ENCODE peak calls at places on chromosomes 5 and 9, in seven cellular contexts. L is GM12891, K is esophagus muscularis mucosa, Y is K562, W is endothelial cell of umbilical vein, E is heart left ventricle, C is sigmoid colon. N is an unnamed sample.

GRCh38 chr9:28329323-28329722 is 756.0 kb upstream of the C9orf72 start:
- DNase-seq in E (no peak), C (no peak), Y (no peak), L (no peak), W (no peak), K (no peak), N (no peak)

GRCh38 chr9:109745335-109746283 is 34.4 kb upstream of the PALM2AKAP2 start:
- DNase-seq in E (peak), C (peak), K (no peak), W (no peak), L (no peak), Y (no peak), N (no peak)

GRCh38 chr5:125453011-125453410 is 706.6 kb upstream of the ZNF608 start:
- DNase-seq in Y (no peak), C (no peak), K (no peak), L (no peak), W (no peak), E (no peak), N (no peak)

GRCh38 chr9:131739192-131739961 is 499 bp downstream of the RAPGEF1 start:
- DNase-seq in L (peak), E (peak), Y (peak), W (peak), K (no peak), C (peak), N (no peak)

GRCh38 chr5:75603835-75604234 is 7.4 kb upstream of the ANKDD1B start:
- DNase-seq in E (no peak), K (no peak), L (no peak), C (no peak), W (no peak), Y (no peak), N (no peak)

GRCh38 chr9:129981180-129981907 is 61.6 kb downstream of the FNBP1 start:
- DNase-seq in W (peak), E (peak), C (peak), L (no peak), Y (no peak), K (no peak), N (no peak)

GRCh38 chr9:92151691-92152393 is 36.6 kb upstream of the SPTLC1 start:
- DNase-seq in W (peak), L (no peak), Y (no peak), C (peak), E (no peak), K (peak), N (peak)

GRCh38 chr5:34484591-34485228 is 171.4 kb upstream of the RAI14 start:
- DNase-seq in C (no peak), K (no peak), E (no peak), L (no peak), W (no peak), Y (no peak), N (no peak)

GRCh38 chr5:97150401-97150800 is 8.0 kb upstream of the LIX1 start:
- DNase-seq in L (no peak), K (no peak), C (no peak), E (no peak), W (no peak), Y (no peak), N (no peak)

GRCh38 chr5:89470658-89471057 is 587.7 kb upstream of the MEF2C start:
- DNase-seq in K (no peak), E (no peak), L (no peak), C (no peak), Y (no peak), W (no peak), N (no peak)

GRCh38 chr9:112556497-112557085 is 70.0 kb downstream of the KIAA1958 start:
- DNase-seq in C (no peak), E (no peak), L (no peak), W (no peak), K (no peak), Y (no peak), N (no peak)

GRCh38 chr9:4486176-4486575 is 4.1 kb upstream of the SLC1A1 start:
- DNase-seq in W (no peak), L (no peak), K (no peak), E (no peak), C (no peak), Y (no peak), N (no peak)

GRCh38 chr5:38672059-38672791 is 115.8 kb upstream of the LIFR start:
- DNase-seq in K (no peak), C (no peak), W (no peak), L (no peak), E (no peak), Y (no peak), N (no peak)

GRCh38 chr5:177233206-177233605 is 70.3 kb downstream of the RAB24 start:
- DNase-seq in W (no peak), C (no peak), L (no peak), Y (no peak), K (no peak), E (no peak), N (no peak)

GRCh38 chr5:172868436-172868923 is 34.4 kb downstream of the ERGIC1 start:
- DNase-seq in Y (no peak), E (no peak), C (no peak), K (no peak), L (no peak), W (peak), N (no peak)

GRCh38 chr9:74577956-74578355 is 80.8 kb downstream of the RORB start:
- DNase-seq in L (no peak), C (no peak), K (no peak), Y (no peak), W (peak), E (no peak), N (no peak)

GRCh38 chr5:31783762-31784161 is 144.8 kb downstream of the PDZD2 start:
- DNase-seq in W (no peak), C (no peak), Y (no peak), E (no peak), L (no peak), K (no peak), N (no peak)

GRCh38 chr5:80780761-80781285 is 126.0 kb upstream of the DHFR start:
- DNase-seq in Y (no peak), W (no peak), K (no peak), E (no peak), C (no peak), L (no peak), N (no peak)

GRCh38 chr9:33029106-33029788 is 4.2 kb downstream of the DNAJA1 start:
- DNase-seq in E (no peak), C (no peak), W (no peak), L (no peak), K (no peak), Y (no peak), N (no peak)

GRCh38 chr5:165560641-165561040 is 2055.2 kb downstream of the MAT2B start:
- DNase-seq in L (no peak), K (no peak), Y (no peak), C (no peak), E (no peak), W (no peak), N (no peak)

GRCh38 chr5:158422653-158423505 is 563.9 kb upstream of the CLINT1 start:
- DNase-seq in E (no peak), L (no peak), W (no peak), Y (no peak), K (no peak), C (no peak), N (no peak)

GRCh38 chr5:179378116-179378440 is 32.8 kb upstream of the ADAMTS2 start:
- DNase-seq in Y (no peak), C (peak), W (no peak), K (peak), L (no peak), E (no peak), N (no peak)

GRCh38 chr5:84168841-84169240 is 215.8 kb downstream of the EDIL3 start:
- DNase-seq in K (no peak), Y (no peak), E (no peak), W (no peak), L (no peak), C (no peak), N (no peak)

GRCh38 chr9:2157277-2158105 is 142.3 kb downstream of the SMARCA2 start:
- DNase-seq in L (no peak), C (no peak), K (no peak), E (peak), Y (no peak), W (no peak), N (peak)

GRCh38 chr9:113519401-113520108 is 56.0 kb downstream of the RGS3 start:
- DNase-seq in C (no peak), W (peak), K (no peak), E (no peak), Y (no peak), L (no peak), N (no peak)

GRCh38 chr9:103881419-103881818 is 212.7 kb upstream of the SMC2 start:
- DNase-seq in K (no peak), E (no peak), C (no peak), W (no peak), L (no peak), Y (no peak), N (no peak)

GRCh38 chr9:133991211-133991921 is 758 bp downstream of the VAV2 start:
- DNase-seq in E (no peak), C (peak), W (peak), Y (peak), K (no peak), L (no peak), N (no peak)

GRCh38 chr9:133992780-133993634 is 883 bp upstream of the VAV2 start:
- DNase-seq in C (peak), E (peak), K (peak), Y (peak), L (peak), W (peak), N (peak)

GRCh38 chr9:133993635-133994253 is 1.6 kb upstream of the VAV2 start:
- DNase-seq in E (no peak), C (no peak), W (no peak), L (no peak), Y (no peak), K (no peak), N (no peak)

GRCh38 chr9:133990366-133991210 is 1.5 kb downstream of the VAV2 start:
- DNase-seq in C (peak), L (no peak), E (no peak), K (no peak), Y (no peak), W (peak), N (peak)

DNA sequence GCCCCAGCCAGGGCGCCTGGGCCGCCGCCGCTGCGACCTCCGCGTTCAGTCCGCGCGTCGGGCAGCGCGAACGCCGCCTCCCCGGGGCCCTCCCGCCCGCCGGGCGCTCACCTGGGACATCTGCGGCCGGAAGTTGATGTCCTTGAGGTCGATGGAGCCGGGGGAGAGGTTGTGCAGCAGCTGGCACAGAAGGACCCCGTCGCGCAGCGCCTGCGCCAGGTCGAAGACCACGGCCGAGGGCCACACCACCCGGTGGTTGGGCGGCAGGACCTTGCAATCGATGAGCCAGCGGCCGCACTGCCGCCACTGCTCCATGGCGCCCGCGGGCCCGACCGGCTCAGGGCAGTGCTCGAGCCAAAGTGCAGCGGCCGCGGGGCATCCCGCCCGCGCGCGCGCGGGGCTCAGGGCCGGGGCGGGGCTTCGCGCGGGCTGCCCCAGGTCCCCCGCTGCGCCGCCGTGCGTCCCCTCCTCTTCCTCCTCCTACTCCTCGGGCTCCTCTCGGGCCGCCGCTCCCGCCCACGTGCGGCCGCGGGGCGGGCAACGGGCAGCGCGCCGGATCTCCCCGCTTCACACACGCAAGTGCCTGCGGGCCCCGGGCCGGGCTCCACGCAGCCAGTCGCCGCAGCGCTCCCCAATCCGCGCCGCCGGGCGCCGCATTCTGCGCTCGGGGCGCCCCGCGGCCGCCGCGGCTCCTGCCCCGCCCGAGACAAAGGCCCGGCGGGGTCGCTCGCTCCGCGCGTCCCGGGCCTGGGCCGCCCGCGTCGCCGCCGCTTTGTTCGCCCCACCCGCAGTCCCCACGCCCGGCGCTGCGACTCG is at the start of gene VAV2:
- DNase-seq in L (no peak), W (peak), C (peak), E (peak), Y (peak), K (no peak), N (peak)
- TF ChIP-seq POLR2A in L (peak), W (peak), C (no peak), E (peak), Y (no peak), K (no peak), N (peak)

GRCh38 chr5:123471385-123471784 is 40.6 kb upstream of the CSNK1G3 start:
- DNase-seq in L (no peak), Y (no peak), K (no peak), C (no peak), E (no peak), W (no peak), N (no peak)

GRCh38 chr5:123474238-123474637 is 37.7 kb upstream of the CSNK1G3 start:
- DNase-seq in C (no peak), W (no peak), L (no peak), K (no peak), E (no peak), Y (no peak), N (no peak)

GRCh38 chr5:123476696-123477095 is 35.3 kb upstream of the CSNK1G3 start:
- DNase-seq in Y (no peak), L (no peak), C (no peak), W (no peak), K (no peak), E (no peak), N (no peak)

GRCh38 chr5:123472150-123472549 is 39.8 kb upstream of the CSNK1G3 start:
- DNase-seq in W (no peak), L (no peak), C (no peak), E (no peak), Y (no peak), K (no peak), N (no peak)
- TF ChIP-seq POLR2A in W (no peak), L (no peak), C (no peak), E (no peak), Y (no peak), K (no peak), N (no peak)

GRCh38 chr5:157180374-157181264 is at the start of gene ITK:
- DNase-seq in E (no peak), Y (no peak), C (no peak), L (no peak), K (peak), W (no peak), N (no peak)
- TF ChIP-seq POLR2A in E (no peak), Y (no peak), C (no peak), L (no peak), K (no peak), W (no peak), N (no peak)

DNA sequence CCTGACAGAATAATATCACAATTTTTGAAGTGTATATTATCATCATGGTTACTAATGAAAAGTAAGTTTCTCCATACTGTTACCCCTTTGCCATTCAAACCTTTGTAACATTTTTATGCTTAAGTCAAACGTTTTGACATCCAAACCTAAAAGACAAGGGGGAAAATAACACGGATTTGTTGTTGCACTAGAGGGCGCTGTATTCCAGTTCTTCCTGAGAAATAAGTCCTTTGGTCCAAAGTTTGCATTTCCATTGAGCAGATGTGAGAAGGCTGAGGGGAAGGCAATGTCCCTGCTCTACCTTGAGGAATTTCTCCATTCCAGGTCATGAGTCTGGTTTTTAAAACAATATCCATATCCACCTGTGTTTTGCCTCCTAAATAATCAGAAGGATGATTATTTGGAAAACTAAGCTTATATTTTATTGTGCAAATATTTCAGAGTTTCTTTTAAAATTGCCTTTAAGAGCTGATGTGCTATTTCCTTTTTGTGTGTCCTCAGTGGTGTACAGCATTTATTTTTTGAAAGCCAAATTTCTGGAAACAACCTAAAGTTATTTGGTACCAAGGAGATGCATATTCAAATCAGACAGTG is 9.7 kb downstream of the LECT2 start:
- DNase-seq in L (no peak), K (no peak), E (peak), W (peak), C (peak), Y (peak), N (no peak)
- TF ChIP-seq POLR2A in L (no peak), K (no peak), E (no peak), W (no peak), C (no peak), Y (no peak), N (no peak)

DNA sequence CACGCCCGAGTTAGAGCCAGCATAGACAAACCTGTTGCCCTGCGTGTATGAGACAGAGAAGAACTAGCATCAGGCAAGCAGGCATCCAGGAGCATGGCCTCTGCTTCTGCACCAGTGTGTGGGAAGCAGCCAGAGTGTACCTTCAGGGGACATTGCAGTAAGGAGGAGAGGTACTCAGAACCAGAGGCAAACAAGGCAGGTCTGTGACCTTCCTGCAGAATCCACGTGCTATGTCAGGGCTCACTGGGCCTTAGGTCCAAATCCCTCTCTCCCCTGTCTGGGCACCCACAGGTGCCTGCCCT is 63.0 kb downstream of the SECISBP2 start:
- DNase-seq in W (no peak), Y (no peak), K (no peak), E (no peak), L (no peak), C (no peak), N (no peak)
- TF ChIP-seq POLR2A in W (no peak), Y (no peak), K (no peak), E (no peak), L (no peak), C (no peak), N (no peak)

GRCh38 chr5:1119312-1119831 is 7.5 kb upstream of the SLC12A7 start:
- DNase-seq in C (no peak), Y (no peak), K (no peak), L (no peak), E (no peak), W (no peak), N (no peak)
- TF ChIP-seq POLR2A in C (no peak), Y (no peak), K (no peak), L (no peak), E (no peak), W (no peak), N (no peak)

DNA sequence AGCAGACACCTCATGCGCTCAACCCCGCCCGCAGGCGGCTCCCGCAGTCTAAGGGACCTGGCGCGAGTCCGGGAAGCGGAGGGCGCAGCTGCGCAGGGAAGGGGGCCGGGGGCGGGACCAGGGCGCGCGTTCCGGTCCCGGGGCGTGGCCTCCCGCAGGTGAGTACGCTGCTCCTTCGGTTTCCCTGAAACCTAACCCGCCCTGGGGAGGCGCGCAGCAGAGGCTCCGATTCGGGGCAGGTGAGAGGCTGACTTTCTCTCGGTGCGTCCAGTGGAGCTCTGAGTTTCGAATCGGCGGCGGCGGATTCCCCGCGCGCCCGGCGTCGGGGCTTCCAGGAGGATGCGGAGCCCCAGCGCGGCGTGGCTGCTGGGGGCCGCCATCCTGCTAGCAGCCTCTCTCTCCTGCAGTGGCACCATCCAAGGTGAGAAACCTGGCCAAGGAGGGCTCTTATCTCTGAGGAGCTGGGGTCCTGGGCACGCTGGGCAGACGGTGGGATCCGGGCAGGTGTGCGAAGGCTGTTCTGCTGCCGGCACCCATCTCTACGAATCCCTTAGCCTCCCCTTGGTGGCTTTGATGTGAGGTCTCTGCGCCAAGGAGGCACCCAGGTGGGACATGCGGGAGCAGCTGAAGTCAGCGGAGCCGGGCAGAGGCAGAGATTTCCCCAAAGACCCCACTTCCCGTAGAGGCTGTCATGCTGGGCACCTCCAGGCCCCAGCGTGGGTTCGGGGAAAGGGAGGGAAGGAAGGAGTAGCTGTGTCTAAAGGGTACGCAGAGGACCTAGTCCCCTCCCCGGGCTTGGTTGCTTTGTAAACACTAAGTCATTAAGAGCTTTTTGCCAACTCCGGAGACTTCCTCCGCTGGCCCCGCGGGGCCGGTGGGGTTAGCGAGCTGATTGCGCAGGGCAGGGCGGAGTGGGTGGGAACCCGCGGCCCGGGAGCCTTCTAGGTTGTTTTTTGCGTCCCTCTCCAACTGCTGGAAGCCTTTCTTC is at the start of gene F2RL1:
- DNase-seq in W (peak), E (peak), Y (peak), K (no peak), L (peak), C (no peak), N (peak)
- TF ChIP-seq POLR2A in W (no peak), E (peak), Y (no peak), K (no peak), L (no peak), C (no peak), N (no peak)

DNA sequence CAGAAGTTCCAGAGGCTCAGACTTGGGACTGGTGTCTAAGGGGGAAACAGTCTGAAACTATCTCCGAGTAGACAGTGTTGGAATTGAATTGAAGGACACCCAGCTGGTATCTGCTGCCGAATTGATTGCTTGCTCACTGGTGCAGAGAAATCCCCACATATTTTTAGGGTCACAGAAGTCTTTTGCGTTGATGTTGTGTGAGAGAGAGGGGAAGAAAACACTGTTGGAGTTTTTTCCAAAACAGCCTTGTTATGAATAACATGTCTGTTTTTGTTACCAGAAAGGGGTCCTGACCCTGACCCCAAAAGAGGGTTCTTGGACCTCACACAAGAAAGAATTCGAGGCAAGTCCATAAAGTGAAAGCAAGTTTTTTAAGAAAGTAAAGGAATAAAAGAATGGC is 81.3 kb downstream of the ALDH7A1 start:
- DNase-seq in L (no peak), E (no peak), W (no peak), K (no peak), C (no peak), Y (no peak), N (no peak)
- TF ChIP-seq POLR2A in L (no peak), E (no peak), W (no peak), K (no peak), C (no peak), Y (no peak), N (no peak)

N was measured in H54.